ENCODE peak calls at places on chromosomes 5 and 9, in nine cellular contexts. Y is HCT116, J is stomach, W is SK-N-SH, Q is H1, U is vagina, K is esophagus muscularis mucosa, S is transverse colon, D is breast epithelium. B is an unnamed sample. For H3K4me1, the result is how much of the 10 kb centered on the place peaks cover.

GRCh38 chr5:68932830-68933434 is 160.9 kb upstream of the SLC30A5 start:
- DNase-seq in Y (peak), J (no peak), W (no peak), Q (peak), U (no peak), K (no peak), S (no peak), D (no peak), B (no peak)

GRCh38 chr9:90795879-90796317 is 5.7 kb upstream of the SYK start:
- DNase-seq in Y (no peak), J (no peak), W (no peak), Q (no peak), U (no peak), K (no peak), S (no peak), D (no peak), B (no peak)

GRCh38 chr5:6598351-6598900 is 34.4 kb downstream of the NSUN2 start:
- DNase-seq in Y (no peak), J (no peak), W (no peak), Q (no peak), U (peak), K (no peak), S (no peak), D (no peak), B (no peak)

GRCh38 chr5:137838976-137839375 is 28.7 kb upstream of the MYOT start:
- DNase-seq in Y (no peak), J (no peak), W (no peak), Q (no peak), U (no peak), K (no peak), S (no peak), D (no peak), B (no peak)

GRCh38 chr9:135478858-135479468 is 619 bp upstream of the PPP1R26 start:
- DNase-seq in Y (no peak), J (peak), W (peak), Q (peak), U (no peak), K (no peak), S (peak), D (no peak), B (peak)

GRCh38 chr9:81132318-81132717 is 557.0 kb downstream of the TLE1 start:
- DNase-seq in Y (no peak), J (no peak), W (no peak), Q (no peak), U (no peak), K (no peak), S (no peak), D (no peak), B (no peak)

GRCh38 chr9:29001006-29001405 is 1427.7 kb upstream of the C9orf72 start:
- DNase-seq in Y (no peak), J (no peak), W (no peak), Q (no peak), U (no peak), K (no peak), S (no peak), D (no peak), B (no peak)

GRCh38 chr9:118316831-118317230 is 612.6 kb downstream of the TLR4 start:
- DNase-seq in Y (no peak), J (no peak), W (no peak), Q (no peak), U (no peak), K (no peak), S (no peak), D (no peak), B (no peak)

GRCh38 chr5:141780952-141781730 is 97.1 kb downstream of the PCDH1 start:
- DNase-seq in Y (no peak), J (no peak), W (no peak), Q (no peak), U (no peak), K (no peak), S (no peak), D (no peak), B (no peak)

GRCh38 chr5:100165309-100165708 is 369.9 kb upstream of the FAM174A start:
- DNase-seq in Y (no peak), J (no peak), W (no peak), Q (no peak), U (no peak), K (no peak), S (no peak), D (no peak), B (no peak)

GRCh38 chr5:1883120-1883924 is 597 bp upstream of the IRX4 start:
- DNase-seq in Y (no peak), J (no peak), W (peak), Q (peak), U (no peak), K (no peak), S (no peak), D (no peak), B (no peak)

GRCh38 chr9:111812337-111812736 is 17.6 kb upstream of the SHOC1 start:
- DNase-seq in Y (no peak), J (no peak), W (no peak), Q (no peak), U (no peak), K (no peak), S (no peak), D (no peak), B (no peak)

GRCh38 chr5:759111-759741 is 25.3 kb downstream of the ZDHHC11B start:
- DNase-seq in Y (no peak), J (peak), W (peak), Q (no peak), U (peak), K (no peak), S (peak), D (peak), B (peak)

GRCh38 chr9:99113418-99114048 is 8.6 kb downstream of the TGFBR1 start:
- DNase-seq in Y (no peak), J (no peak), W (no peak), Q (no peak), U (no peak), K (no peak), S (no peak), D (no peak), B (no peak)

GRCh38 chr5:17896605-17897004 is 262.3 kb downstream of the TAF11L14 start:
- DNase-seq in Y (no peak), J (no peak), W (no peak), Q (no peak), U (no peak), K (no peak), S (no peak), D (no peak), B (no peak)

GRCh38 chr9:86275962-86276361 is 6.4 kb downstream of the ISCA1 start:
- DNase-seq in Y (no peak), J (no peak), W (no peak), Q (no peak), U (no peak), K (no peak), S (no peak), D (no peak), B (no peak)

GRCh38 chr5:127615916-127616315 is 33.0 kb upstream of the CTXN3 start:
- DNase-seq in Y (no peak), J (no peak), W (no peak), Q (peak), U (no peak), K (no peak), S (no peak), D (no peak), B (no peak)

GRCh38 chr9:133707065-133707760 is 30.9 kb downstream of the SARDH start:
- DNase-seq in Y (no peak), J (no peak), W (no peak), Q (no peak), U (no peak), K (no peak), S (no peak), D (no peak), B (peak)

GRCh38 chr5:123819818-123820217 is 307.8 kb downstream of the CSNK1G3 start:
- DNase-seq in Y (no peak), J (no peak), W (no peak), Q (no peak), U (no peak), K (no peak), S (no peak), D (no peak), B (no peak)

GRCh38 chr9:109416135-109416706 is 81.9 kb downstream of the PTPN3 start:
- DNase-seq in Y (no peak), J (no peak), W (no peak), Q (no peak), U (no peak), K (no peak), S (no peak), D (no peak), B (no peak)

GRCh38 chr5:154162475-154163217 is 27.9 kb upstream of the GALNT10 start:
- DNase-seq in Y (no peak), J (no peak), W (no peak), Q (no peak), U (no peak), K (no peak), S (no peak), D (no peak), B (no peak)

GRCh38 chr5:73436535-73437125 is 11.9 kb downstream of the FOXD1 start:
- DNase-seq in Y (no peak), J (no peak), W (peak), Q (peak), U (no peak), K (no peak), S (no peak), D (no peak), B (no peak)

GRCh38 chr5:111997308-111998159 is 240.5 kb upstream of the NREP start:
- DNase-seq in Y (peak), J (no peak), W (no peak), Q (no peak), U (no peak), K (no peak), S (no peak), D (no peak), B (no peak)

GRCh38 chr5:684771-685216 is 8.4 kb downstream of the TPPP start:
- DNase-seq in Y (no peak), J (no peak), W (no peak), Q (no peak), U (no peak), K (no peak), S (no peak), D (peak), B (peak)

GRCh38 chr5:138935466-138935865 is 60.3 kb upstream of the LRRTM2 start:
- DNase-seq in Y (no peak), J (peak), W (no peak), Q (no peak), U (peak), K (no peak), S (no peak), D (no peak), B (no peak)

GRCh38 chr5:10518352-10518751 is 45.5 kb upstream of the ANKRD33B start:
- DNase-seq in Y (no peak), J (no peak), W (no peak), Q (no peak), U (no peak), K (no peak), S (no peak), D (no peak), B (no peak)

GRCh38 chr9:90838761-90839160 is 37.1 kb downstream of the SYK start:
- DNase-seq in Y (no peak), J (no peak), W (no peak), Q (no peak), U (no peak), K (no peak), S (no peak), D (no peak), B (no peak)

GRCh38 chr5:139385061-139385889 is 2.2 kb upstream of the SLC23A1 start:
- DNase-seq in Y (no peak), J (peak), W (no peak), Q (no peak), U (no peak), K (no peak), S (peak), D (no peak), B (no peak)

GRCh38 chr9:136750526-136750925 is 2.2 kb upstream of the LCN6 start:
- DNase-seq in Y (no peak), J (no peak), W (no peak), Q (no peak), U (no peak), K (no peak), S (no peak), D (no peak), B (no peak)

GRCh38 chr5:172926796-172927195 is 32.4 kb upstream of the RPL26L1 start:
- DNase-seq in Y (no peak), J (no peak), W (no peak), Q (no peak), U (no peak), K (no peak), S (no peak), D (no peak), B (no peak)

GRCh38 chr9:125744616-125745387 is 2.4 kb upstream of the PBX3 start:
- DNase-seq in Y (no peak), J (no peak), W (no peak), Q (no peak), U (no peak), K (no peak), S (no peak), D (no peak), B (no peak)

GRCh38 chr9:83280259-83280658 is 217.3 kb upstream of the RASEF start:
- DNase-seq in Y (no peak), J (no peak), W (no peak), Q (no peak), U (no peak), K (peak), S (no peak), D (no peak), B (no peak)

GRCh38 chr5:42991477-42992034 is 48.6 kb downstream of the ANXA2R start:
- DNase-seq in Y (no peak), J (no peak), W (no peak), Q (no peak), U (no peak), K (no peak), S (peak), D (no peak), B (no peak)

GRCh38 chr9:78296208-78296892 is 575 bp upstream of the PSAT1 start:
- DNase-seq in Y (no peak), J (peak), W (peak), Q (peak), U (no peak), K (no peak), S (peak), D (no peak), B (peak)

GRCh38 chr9:136178773-136179075 is 26.2 kb downstream of the LHX3 start:
- DNase-seq in Y (no peak), J (no peak), W (no peak), Q (peak), U (no peak), K (no peak), S (no peak), D (no peak), B (no peak)

GRCh38 chr5:170747851-170748250 is 35.7 kb upstream of the GABRP start:
- DNase-seq in Y (peak), J (no peak), W (peak), Q (peak), U (peak), K (peak), S (no peak), D (no peak), B (no peak)

GRCh38 chr5:98454904-98455303 is 318.6 kb upstream of the RGMB start:
- DNase-seq in Y (peak), J (no peak), W (no peak), Q (no peak), U (no peak), K (no peak), S (no peak), D (no peak), B (no peak)

GRCh38 chr9:128770286-128770685 is 1.4 kb downstream of the ZER1 start:
- DNase-seq in Y (no peak), J (no peak), W (no peak), Q (no peak), U (no peak), K (no peak), S (no peak), D (no peak), B (no peak)
- H3K4me3 ChIP-seq in Y (peak), J (peak), W (peak), Q (peak), U (no peak), K (peak), S (peak), D (no peak), B (peak)

GRCh38 chr5:52834320-52834719 is 46.6 kb downstream of the ITGA1 start:
- DNase-seq in Y (no peak), J (no peak), W (no peak), Q (no peak), U (no peak), K (no peak), S (no peak), D (no peak), B (no peak)

GRCh38 chr5:52839285-52839684 is 51.6 kb downstream of the ITGA1 start:
- DNase-seq in Y (no peak), J (no peak), W (no peak), Q (no peak), U (no peak), K (no peak), S (no peak), D (no peak), B (no peak)

GRCh38 chr5:52838306-52839015 is 50.7 kb downstream of the ITGA1 start:
- DNase-seq in Y (no peak), J (no peak), W (no peak), Q (no peak), U (no peak), K (no peak), S (no peak), D (no peak), B (no peak)

GRCh38 chr5:52837591-52838001 is 49.9 kb downstream of the ITGA1 start:
- DNase-seq in Y (no peak), J (no peak), W (no peak), Q (no peak), U (no peak), K (no peak), S (no peak), D (no peak), B (no peak)

GRCh38 chr5:52837068-52837467 is 49.4 kb downstream of the ITGA1 start:
- DNase-seq in Y (no peak), J (no peak), W (no peak), Q (no peak), U (no peak), K (no peak), S (no peak), D (no peak), B (no peak)
- TF ChIP-seq POLR2AphosphoS5 in Y (no peak), J (no peak), W (no peak), Q (no peak), U (no peak), K (peak), S (no peak), D (no peak), B (no peak)

GRCh38 chr5:131609774-131610173 is 25.3 kb downstream of the RAPGEF6 start:
- DNase-seq in Y (no peak), J (no peak), W (no peak), Q (no peak), U (no peak), K (no peak), S (no peak), D (no peak), B (no peak)

GRCh38 chr5:131607903-131608540 is 27.0 kb downstream of the RAPGEF6 start:
- DNase-seq in Y (no peak), J (no peak), W (no peak), Q (no peak), U (no peak), K (no peak), S (no peak), D (no peak), B (no peak)

GRCh38 chr5:131608597-131608996 is 26.4 kb downstream of the RAPGEF6 start:
- DNase-seq in Y (no peak), J (no peak), W (no peak), Q (no peak), U (no peak), K (no peak), S (no peak), D (no peak), B (no peak)

GRCh38 chr5:131611064-131611381 is 24.0 kb downstream of the RAPGEF6 start:
- DNase-seq in Y (no peak), J (no peak), W (no peak), Q (no peak), U (no peak), K (no peak), S (no peak), D (no peak), B (no peak)

GRCh38 chr5:131610198-131611063 is 24.6 kb downstream of the RAPGEF6 start:
- DNase-seq in Y (peak), J (no peak), W (no peak), Q (no peak), U (no peak), K (no peak), S (no peak), D (no peak), B (no peak)
- H3K4me1 ChIP-seq in Y (under half), J (under half), W (under half), Q (under half), U (under half), K (under half), S (under half), D (under half), B (under half)

GRCh38 chr9:127754761-127755557 is 19.9 kb upstream of the TOR2A start:
- DNase-seq in Y (no peak), J (no peak), W (peak), Q (peak), U (no peak), K (no peak), S (no peak), D (no peak), B (no peak)
- H3K4me3 ChIP-seq in Y (no peak), J (no peak), W (peak), Q (peak), U (no peak), K (no peak), S (no peak), D (peak), B (no peak)

DNA sequence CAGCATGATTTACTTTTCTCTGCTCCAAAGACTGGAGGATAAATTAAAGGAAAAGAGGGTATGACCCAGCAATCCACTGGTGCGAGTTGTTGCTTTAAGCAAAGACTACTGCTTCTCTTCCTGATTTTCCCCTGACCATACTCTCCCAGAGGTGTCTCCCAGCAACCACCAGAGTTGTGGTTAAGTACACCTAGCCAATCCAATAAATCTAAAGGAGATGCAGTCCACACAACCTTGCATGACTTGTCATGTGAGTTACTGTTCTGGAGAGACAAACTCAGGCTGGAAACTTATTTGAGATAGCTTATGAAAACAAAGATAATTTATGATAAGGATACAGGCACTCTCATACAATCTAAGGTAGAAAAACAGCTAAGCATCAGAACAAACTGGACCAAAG is 11.9 kb downstream of the TMC1 start:
- DNase-seq in Y (no peak), J (no peak), W (no peak), Q (no peak), U (no peak), K (no peak), S (no peak), D (no peak), B (peak)
- TF ChIP-seq POLR2AphosphoS5 in Y (no peak), J (peak), W (no peak), Q (no peak), U (no peak), K (no peak), S (peak), D (no peak), B (peak)